ENCODE peak calls at places on chromosome 9, in six cellular contexts. K, X, L, I, Y and V are unnamed samples.

GRCh38 chr9:118761016-118761790 is 608.0 kb downstream of the BRINP1 start:
- DNase-seq in K (no peak), X (no peak), L (no peak), I (no peak), Y (no peak), V (no peak)

GRCh38 chr9:114334490-114334889 is 4.8 kb downstream of the ORM2 start:
- DNase-seq in K (no peak), X (no peak), L (no peak), I (no peak), Y (no peak), V (no peak)

GRCh38 chr9:32430720-32431119 is 46.3 kb downstream of the ACO1 start:
- DNase-seq in K (no peak), X (peak; percentile 73), L (no peak), I (no peak), Y (peak; percentile 66), V (no peak)

GRCh38 chr9:81461196-81461595 is 228.2 kb downstream of the TLE1 start:
- DNase-seq in K (no peak), X (peak; percentile 62), L (no peak), I (no peak), Y (peak; percentile 56), V (no peak)

GRCh38 chr9:107612136-107612535 is 122.6 kb upstream of the KLF4 start:
- DNase-seq in K (peak; percentile 89), X (no peak), L (no peak), I (peak; percentile 90), Y (peak; percentile 78), V (no peak)

GRCh38 chr9:87569008-87569908 is 71.6 kb downstream of the DAPK1 start:
- DNase-seq in K (no peak), X (no peak), L (peak; percentile 23), I (no peak), Y (peak; percentile 72), V (peak; percentile 88)

GRCh38 chr9:134484479-134484878 is 157.1 kb upstream of the COL5A1 start:
- DNase-seq in K (no peak), X (no peak), L (no peak), I (peak; percentile 10), Y (no peak), V (no peak)

GRCh38 chr9:69192214-69192613 is 18.1 kb downstream of the TJP2 start:
- DNase-seq in K (no peak), X (no peak), L (no peak), I (no peak), Y (no peak), V (no peak)

GRCh38 chr9:90894956-90895687 is 93.5 kb downstream of the SYK start:
- DNase-seq in K (no peak), X (no peak), L (peak; percentile 45), I (no peak), Y (no peak), V (peak; percentile 37)

GRCh38 chr9:86321373-86321772 is 32.8 kb downstream of the TUT7 start:
- DNase-seq in K (no peak), X (peak; percentile 84), L (no peak), I (no peak), Y (peak; percentile 91), V (no peak)

GRCh38 chr9:83965350-83966208 is 14.4 kb downstream of the HNRNPK start:
- DNase-seq in K (no peak), X (peak; percentile 43), L (no peak), I (no peak), Y (peak; percentile 58), V (no peak)

GRCh38 chr9:136711751-136712689 is at the start of gene DIPK1B:
- DNase-seq in K (no peak), X (no peak), L (peak; percentile 90), I (no peak), Y (no peak), V (peak; percentile 66)

GRCh38 chr9:133995012-133995896 is 3.1 kb upstream of the VAV2 start:
- DNase-seq in K (no peak), X (no peak), L (no peak), I (no peak), Y (no peak), V (peak; percentile 52)

GRCh38 chr9:23635276-23635675 is 190.8 kb downstream of the ELAVL2 start:
- DNase-seq in K (no peak), X (no peak), L (no peak), I (no peak), Y (no peak), V (no peak)

GRCh38 chr9:17782750-17783149 is 203.9 kb downstream of the SH3GL2 start:
- DNase-seq in K (no peak), X (no peak), L (no peak), I (peak; percentile 25), Y (no peak), V (no peak)

GRCh38 chr9:135134253-135135028 is 47.0 kb downstream of the OLFM1 start:
- DNase-seq in K (no peak), X (no peak), L (no peak), I (no peak), Y (no peak), V (peak; percentile 86)

GRCh38 chr9:71909887-71910601 is 949 bp downstream of the ABHD17B start:
- DNase-seq in K (peak; percentile 59), X (peak; percentile 20), L (peak; percentile 86), I (peak; percentile 46), Y (peak; percentile 33), V (peak; percentile 62)

GRCh38 chr9:97786341-97786740 is 66.7 kb upstream of the FOXE1 start:
- DNase-seq in K (peak; percentile 28), X (peak; percentile 55), L (peak; percentile 45), I (no peak), Y (no peak), V (no peak)

GRCh38 chr9:4375424-4376195 is 75.7 kb upstream of the GLIS3 start:
- DNase-seq in K (no peak), X (peak; percentile 82), L (peak; percentile 52), I (no peak), Y (peak; percentile 78), V (no peak)

GRCh38 chr9:69645488-69645887 is 26.7 kb downstream of the APBA1 start:
- DNase-seq in K (no peak), X (no peak), L (peak; percentile 13), I (no peak), Y (no peak), V (no peak)

DNA sequence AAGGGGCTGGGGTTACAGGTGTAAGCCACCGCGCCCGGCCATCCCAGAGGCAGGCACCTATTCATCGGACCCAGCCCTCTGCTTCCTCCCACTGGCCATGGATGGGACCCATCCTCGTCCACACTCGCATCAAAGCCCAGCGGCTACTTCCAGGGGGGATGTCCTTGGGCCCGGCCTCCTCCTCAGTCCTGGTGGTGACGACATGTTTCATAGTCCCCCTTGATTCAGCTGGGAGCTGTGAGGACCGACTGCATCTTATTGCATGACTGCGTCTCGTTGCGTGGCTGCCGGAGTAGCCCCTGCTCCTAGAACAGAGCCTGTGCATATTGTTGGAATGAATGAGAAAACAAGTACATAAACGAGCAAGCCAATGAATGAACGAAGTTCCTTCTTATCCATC is 12.8 kb downstream of the NCS1 start:
- DNase-seq in K (no peak), X (no peak), L (no peak), I (no peak), Y (no peak), V (no peak)
- H3K4me3 ChIP-seq in K (peak overlapping the region; percentile 11), X (no peak overlapping the region), L (no peak overlapping the region), I (peak overlapping the region; percentile 55), Y (no peak overlapping the region), V (no peak overlapping the region)

DNA sequence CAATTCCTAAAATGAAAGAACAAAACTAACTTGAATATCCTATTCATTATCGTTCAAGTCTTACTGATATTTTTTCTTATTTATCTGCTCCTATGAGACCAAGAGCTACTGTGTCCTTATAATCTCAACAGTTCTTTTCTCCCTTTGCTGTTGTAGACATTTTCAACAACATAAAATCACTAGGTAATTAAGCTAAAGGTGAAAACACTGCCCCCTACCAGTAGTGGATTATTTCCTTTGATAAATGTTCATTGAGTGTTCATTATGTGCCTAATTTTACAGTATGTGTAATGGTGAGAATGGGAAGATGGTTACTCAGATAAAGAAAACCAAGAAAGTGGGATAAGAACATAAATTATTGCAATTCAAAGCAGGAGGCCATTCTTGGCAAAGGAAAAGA is 41.4 kb upstream of the PAPPA start:
- DNase-seq in K (no peak), X (peak; percentile 31), L (no peak), I (no peak), Y (peak; percentile 44), V (no peak)
- TF ChIP-seq CTCF in K (peak; percentile 45), X (peak; percentile 36), L (peak; percentile 47), I (no peak), Y (peak; percentile 38), V (peak; percentile 12)

GRCh38 chr9:19800884-19801283 is 12.0 kb upstream of the SLC24A2 start:
- DNase-seq in K (no peak), X (no peak), L (no peak), I (no peak), Y (no peak), V (no peak)
- H3K36me3 ChIP-seq in K (no peaks in the 10 kb centered on the region), X (no peaks in the 10 kb centered on the region), L (no peaks in the 10 kb centered on the region), I (no peaks in the 10 kb centered on the region), Y (no peaks in the 10 kb centered on the region), V (no peaks in the 10 kb centered on the region)

GRCh38 chr9:76044420-76044819 is 153.9 kb downstream of the PCSK5 start:
- DNase-seq in K (no peak), X (peak; percentile 24), L (no peak), I (no peak), Y (peak; percentile 10), V (no peak)
- H3K4me3 ChIP-seq in K (no peak overlapping the region), X (no peak overlapping the region), L (no peak overlapping the region), I (no peak overlapping the region), Y (no peak overlapping the region), V (no peak overlapping the region)

GRCh38 chr9:976805-977360 is 428 bp downstream of the DMRT3 start:
- DNase-seq in K (no peak), X (no peak), L (peak; percentile 78), I (no peak), Y (no peak), V (peak; percentile 49)
- TF ChIP-seq CTCF in K (no peak), X (no peak), L (peak; percentile 5), I (no peak), Y (no peak), V (peak; percentile 15)

GRCh38 chr9:127319366-127320121 is 55.0 kb downstream of the GARNL3 start:
- DNase-seq in K (no peak), X (no peak), L (no peak), I (no peak), Y (no peak), V (no peak)
- H3K36me3 ChIP-seq in K (no peaks in the 10 kb centered on the region), X (no peaks in the 10 kb centered on the region), L (no peaks in the 10 kb centered on the region), I (peaks cover 28% of the 10 kb centered on the region), Y (no peaks in the 10 kb centered on the region), V (peaks cover 85% of the 10 kb centered on the region)

GRCh38 chr9:130940023-130940549 is 1.0 kb upstream of the FIBCD1 start:
- DNase-seq in K (no peak), X (no peak), L (peak; percentile 53), I (no peak), Y (no peak), V (no peak)
- H3K4me3 ChIP-seq in K (peak overlapping the region; percentile 54), X (no peak overlapping the region), L (peak overlapping the region; percentile 89), I (peak overlapping the region; percentile 33), Y (peak overlapping the region; percentile 55), V (peak overlapping the region; percentile 14)

DNA sequence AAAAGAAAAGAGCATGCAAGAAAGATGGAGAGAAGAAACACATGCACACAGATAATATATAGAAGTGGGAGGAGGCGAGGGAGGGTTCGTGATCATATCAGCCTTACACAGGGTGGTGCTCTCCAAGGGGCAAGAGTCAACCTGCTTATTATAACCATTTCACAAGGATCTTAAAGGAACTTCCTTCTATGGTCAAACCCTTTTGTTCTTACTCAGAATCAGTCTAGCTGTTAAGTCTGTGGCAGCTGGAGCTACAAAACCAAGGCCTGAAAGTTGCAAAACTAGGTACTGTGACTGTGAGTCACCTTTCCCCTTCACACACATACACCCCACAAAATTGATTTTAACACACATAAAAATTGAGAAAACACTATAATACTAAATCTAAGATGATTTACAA is 18.5 kb upstream of the ERMP1 start:
- DNase-seq in K (no peak), X (peak; percentile 60), L (no peak), I (no peak), Y (peak; percentile 86), V (no peak)
- TF ChIP-seq CTCF in K (no peak), X (no peak), L (no peak), I (no peak), Y (no peak), V (no peak)